ENCODE peak calls at places on chromosomes 7 and 10, in nine cellular contexts. Q is body of pancreas, G is IMR-90, R is kidney, M is GM10248, B is testis, L is AG09319, Y is HFFc6, Z is BJ. S is an unnamed sample.

GRCh38 chr7:79281406-79281805 is 172.1 kb downstream of the MAGI2 start:
- DNase-seq in Z (no peak), Q (no peak), G (no peak), M (no peak), B (no peak), R (no peak), Y (no peak), L (no peak), S (no peak)

GRCh38 chr10:70315815-70316214 is 32.0 kb upstream of the NPFFR1 start:
- DNase-seq in L (no peak), Y (no peak), Z (no peak), R (no peak), M (no peak), G (no peak), Q (no peak), B (no peak), S (no peak)

GRCh38 chr10:130867446-130868194 is 443.9 kb downstream of the TCERG1L start:
- DNase-seq in M (no peak), G (no peak), L (no peak), R (no peak), Y (no peak), B (no peak), Z (no peak), Q (no peak), S (no peak)

GRCh38 chr10:47402681-47403301 is 18.7 kb upstream of the ZNF488 start:
- DNase-seq in M (no peak), B (peak; percentile 47), G (peak; percentile 88), R (peak; percentile 90), L (peak; percentile 49), Z (peak; percentile 51), Y (peak; percentile 76), Q (peak; percentile 55), S (no peak)

GRCh38 chr7:16657656-16658279 is 11.8 kb downstream of the BZW2 start:
- DNase-seq in Q (peak; percentile 42), Z (peak; percentile 65), G (peak; percentile 94), R (no peak), B (no peak), Y (peak; percentile 75), L (peak; percentile 69), M (no peak), S (no peak)

GRCh38 chr7:31540786-31541185 is 26.9 kb downstream of the ITPRID1 start:
- DNase-seq in L (no peak), B (no peak), Z (no peak), Y (no peak), G (no peak), M (no peak), Q (no peak), R (no peak), S (no peak)

GRCh38 chr10:124545346-124545745 is 83.7 kb downstream of the LHPP start:
- DNase-seq in Y (no peak), Q (no peak), L (no peak), Z (no peak), G (no peak), B (no peak), R (no peak), M (no peak), S (no peak)

GRCh38 chr10:127468632-127469031 is 80.5 kb upstream of the NPS start:
- DNase-seq in M (no peak), L (no peak), Q (no peak), Z (no peak), Y (no peak), G (no peak), B (no peak), R (no peak), S (no peak)

GRCh38 chr10:79246606-79247275 is 100.5 kb upstream of the PPIF start:
- DNase-seq in R (peak; percentile 93), B (peak; percentile 77), G (no peak), L (no peak), Q (peak; percentile 54), M (no peak), Z (no peak), Y (no peak), S (no peak)

GRCh38 chr10:110137142-110137545 is 70.3 kb upstream of the MXI1 start:
- DNase-seq in Z (peak; percentile 26), Y (peak; percentile 74), L (peak; percentile 49), R (no peak), M (peak; percentile 56), Q (peak; percentile 37), B (no peak), G (peak; percentile 78), S (peak; percentile 38)

GRCh38 chr7:620885-621284 is 101.2 kb upstream of the PDGFA start:
- DNase-seq in Z (no peak), R (no peak), Q (no peak), Y (no peak), L (no peak), G (no peak), B (no peak), M (no peak), S (no peak)

DNA sequence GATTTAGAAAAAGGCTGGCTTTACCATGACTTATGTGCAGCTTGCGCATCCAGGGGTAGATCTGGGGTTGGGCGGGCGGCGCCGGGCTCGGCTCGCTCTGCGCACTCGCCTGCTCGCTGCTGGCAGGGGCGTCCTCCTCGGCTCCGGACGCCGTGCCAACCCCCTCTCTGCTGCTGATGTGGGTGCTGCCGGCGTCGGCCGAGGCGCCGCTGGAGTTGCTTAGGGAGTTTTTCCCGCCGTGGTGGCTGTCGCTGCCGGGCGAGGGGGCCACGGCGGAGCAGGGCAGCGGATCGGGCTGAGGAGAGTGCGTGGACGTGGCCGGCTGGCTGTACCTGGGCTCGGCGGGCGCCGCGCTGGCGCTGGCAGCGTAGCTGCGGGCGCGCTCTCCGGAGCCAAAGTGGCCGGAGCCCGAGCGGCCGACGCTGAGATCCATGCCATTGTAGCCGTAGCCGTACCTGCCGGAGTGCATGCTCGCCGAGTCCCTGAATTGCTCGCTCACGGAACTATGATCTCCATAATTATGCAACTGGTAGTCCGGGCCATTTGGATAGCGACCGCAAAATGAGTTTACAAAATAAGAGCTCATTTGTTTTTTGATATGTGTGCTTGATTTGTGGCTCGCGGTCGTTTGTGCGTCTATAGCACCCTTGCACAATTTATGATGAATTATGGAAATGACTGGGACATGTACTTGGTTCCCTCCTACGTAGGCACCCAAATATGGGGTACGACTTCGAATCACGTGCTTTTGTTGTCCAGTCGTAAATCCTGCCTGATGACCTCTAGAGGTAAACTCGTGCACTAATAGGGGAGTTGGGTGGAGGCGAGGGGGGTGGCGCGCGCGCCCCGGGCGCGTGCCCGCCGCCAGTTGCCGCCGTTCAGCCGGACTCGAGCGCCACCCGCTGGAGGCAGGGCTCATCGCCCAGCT is at the start of gene HOXA5:
- DNase-seq in Z (no peak), Q (peak; percentile 65), Y (peak; percentile 88), L (no peak), R (peak; percentile 95), M (no peak), B (peak; percentile 72), G (peak; percentile 100), S (no peak)
- TF ChIP-seq CTCF in Z (no peak), Q (no peak), Y (peak; percentile 91), L (peak; percentile 6), R (peak; percentile 82), M (peak; percentile 2), B (peak; percentile 45), G (peak; percentile 98), S (peak; percentile 59)

GRCh38 chr7:128869138-128869943 is 6.7 kb downstream of the ATP6V1F start:
- DNase-seq in B (peak; percentile 33), L (no peak), R (peak; percentile 85), Z (no peak), Q (peak; percentile 67), G (peak; percentile 23), M (peak; percentile 69), Y (no peak), S (no peak)
- TF ChIP-seq CTCF in B (no peak), L (no peak), R (no peak), Z (no peak), Q (no peak), G (peak; percentile 13), M (peak; percentile 29), Y (no peak), S (peak; percentile 29)

GRCh38 chr10:69123747-69124557 is at the start of gene VPS26A:
- DNase-seq in L (peak; percentile 97), G (peak; percentile 97), M (peak; percentile 100), Q (peak; percentile 99), Y (peak; percentile 95), B (peak; percentile 99), Z (peak; percentile 85), R (peak; percentile 100), S (peak; percentile 83)
- TF ChIP-seq CTCF in L (no peak), G (no peak), M (peak; percentile 66), Q (no peak), Y (peak; percentile 39), B (no peak), Z (peak; percentile 48), R (peak; percentile 16), S (peak; percentile 54)

GRCh38 chr10:99731296-99732032 is 463 bp downstream of the COX15 start:
- DNase-seq in B (no peak), M (no peak), G (no peak), Q (no peak), Y (no peak), R (no peak), L (no peak), Z (no peak), S (no peak)

GRCh38 chr10:99733366-99733765 is 1.3 kb downstream of the CUTC start:
- DNase-seq in L (no peak), Q (no peak), M (no peak), Z (no peak), G (peak; percentile 13), R (no peak), B (no peak), Y (no peak), S (no peak)

GRCh38 chr10:99730026-99730425 is 1.9 kb downstream of the COX15 start:
- DNase-seq in L (no peak), G (peak; percentile 70), R (no peak), B (no peak), Y (peak; percentile 35), Q (no peak), M (no peak), Z (no peak), S (no peak)

DNA sequence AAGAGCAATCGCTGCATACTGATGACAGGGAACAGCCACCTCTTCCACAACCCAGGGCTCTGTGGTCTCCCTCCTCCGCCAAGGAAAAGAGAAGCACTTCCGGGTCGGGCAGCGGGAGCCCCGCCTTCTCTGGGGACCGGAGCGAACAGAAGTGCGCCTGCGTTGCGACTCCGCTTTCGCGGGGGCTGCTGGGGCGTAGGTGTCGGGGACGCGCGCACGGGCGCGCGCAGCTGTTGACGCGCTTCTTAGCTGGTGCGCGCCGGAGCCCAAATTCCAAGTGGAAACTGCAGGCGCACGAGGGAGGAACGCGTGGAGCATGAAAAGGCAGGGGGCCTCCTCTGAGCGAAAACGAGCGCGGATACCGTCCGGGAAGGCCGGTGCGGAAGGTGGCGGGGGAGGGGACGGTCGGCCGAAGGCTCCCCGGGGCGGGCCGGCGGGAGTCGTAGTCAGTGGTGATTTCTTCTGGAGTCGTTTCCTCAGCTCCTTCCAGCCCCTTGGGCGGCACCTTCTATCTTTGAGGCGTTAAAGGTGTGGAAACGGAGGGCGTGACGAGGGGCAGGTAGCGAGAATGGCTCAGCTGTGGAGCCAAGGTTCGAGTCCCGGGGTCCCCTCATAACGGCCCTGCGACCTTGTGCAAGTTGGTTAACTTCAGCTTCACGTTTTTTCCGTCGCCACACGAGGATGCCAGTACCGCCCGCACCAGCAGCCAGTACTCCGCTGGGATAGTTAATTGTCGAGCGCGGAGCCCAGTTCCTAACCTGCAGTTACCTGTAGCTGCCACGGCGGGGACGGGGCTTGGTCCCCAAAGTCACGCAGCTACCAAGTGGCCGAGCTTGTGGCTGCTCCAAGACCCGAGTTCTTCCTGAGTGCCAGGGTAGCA is at the start of the genes COX15 and CUTC:
- DNase-seq in L (peak; percentile 89), Q (peak; percentile 95), G (peak; percentile 96), M (peak; percentile 96), Y (peak; percentile 94), Z (peak; percentile 80), R (peak; percentile 99), B (peak; percentile 97), S (peak; percentile 63)
- TF ChIP-seq CTCF in L (peak; percentile 14), Q (peak; percentile 23), G (peak; percentile 25), M (peak; percentile 12), Y (peak; percentile 72), Z (peak; percentile 45), R (peak; percentile 34), B (no peak), S (peak; percentile 37)